ENCODE peak calls at places on chromosomes 13 and 19, in four cellular contexts. N is IMR-90, R is astrocyte, O is Karpas-422. W is an unnamed sample. For H3K4me1, the result is how much of the 10 kb centered on the place peaks cover.

GRCh38 chr19:8444677-8445487 is at the start of gene HNRNPM:
- DNase-seq in N (peak), O (peak), R (peak), W (peak)

GRCh38 chr19:45467456-45468158 is at the start of gene FOSB:
- DNase-seq in N (peak), O (peak), R (peak), W (peak)

GRCh38 chr13:74024856-74025255 is 109.3 kb downstream of the KLF12 start:
- DNase-seq in R (no peak), N (no peak), O (no peak), W (no peak)

GRCh38 chr13:59422646-59423045 is 741.1 kb downstream of the DIAPH3 start:
- DNase-seq in O (no peak), R (no peak), N (peak), W (peak)

GRCh38 chr19:54017266-54017665 is 25.8 kb downstream of the CACNG6 start:
- DNase-seq in N (peak), R (peak), O (no peak), W (no peak)

GRCh38 chr13:43305416-43305815 is 282.0 kb downstream of the DNAJC15 start:
- DNase-seq in O (no peak), N (peak), R (peak), W (no peak)

GRCh38 chr13:39379118-39379517 is 223.9 kb downstream of the LHFPL6 start:
- DNase-seq in N (no peak), O (no peak), R (no peak), W (no peak)

GRCh38 chr13:80359459-80360297 is 18.8 kb upstream of the SPRY2 start:
- DNase-seq in R (peak), N (no peak), O (no peak), W (peak)

DNA sequence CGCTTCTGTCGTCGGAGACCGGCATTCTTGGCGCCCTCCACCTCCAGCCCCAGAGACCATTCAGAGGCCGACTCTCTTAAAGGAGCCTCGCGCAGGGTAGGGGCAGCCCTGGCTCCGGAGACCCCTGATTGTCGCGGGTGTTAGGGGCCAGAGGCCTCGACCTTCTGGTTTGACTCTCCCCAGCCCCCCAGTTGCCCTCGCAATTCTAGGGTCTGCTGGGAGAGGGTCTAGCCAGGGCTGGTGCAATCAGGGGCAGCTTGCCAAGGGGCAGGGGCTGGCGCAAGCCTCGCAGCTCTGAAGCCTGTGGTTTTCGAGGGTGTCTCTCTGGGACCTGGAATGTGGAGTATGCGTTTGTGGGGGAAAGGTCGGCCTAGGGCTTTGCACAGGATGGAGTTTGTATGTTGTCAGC is 1.6 kb upstream of the SLC7A10 start:
- DNase-seq in R (peak), N (peak), O (no peak), W (peak)
- H3K9ac ChIP-seq in R (no peak), N (no peak), O (no peak), W (no peak)

GRCh38 chr19:39090881-39091280 is 6.7 kb downstream of the ACP7 start:
- DNase-seq in R (no peak), O (no peak), N (no peak), W (no peak)

GRCh38 chr19:39086401-39086800 is 2.2 kb downstream of the ACP7 start:
- DNase-seq in R (no peak), O (no peak), N (no peak), W (no peak)

GRCh38 chr19:39085392-39085791 is 1.2 kb downstream of the ACP7 start:
- DNase-seq in N (no peak), O (no peak), R (no peak), W (no peak)

GRCh38 chr19:39084732-39085080 is 538 bp downstream of the ACP7 start:
- DNase-seq in N (no peak), R (no peak), O (no peak), W (no peak)

GRCh38 chr19:39087907-39088686 is 3.9 kb downstream of the ACP7 start:
- DNase-seq in R (no peak), N (no peak), O (no peak), W (no peak)
- H3K4me1 ChIP-seq in R (under half), N (under half), O (under half), W (under half)

DNA sequence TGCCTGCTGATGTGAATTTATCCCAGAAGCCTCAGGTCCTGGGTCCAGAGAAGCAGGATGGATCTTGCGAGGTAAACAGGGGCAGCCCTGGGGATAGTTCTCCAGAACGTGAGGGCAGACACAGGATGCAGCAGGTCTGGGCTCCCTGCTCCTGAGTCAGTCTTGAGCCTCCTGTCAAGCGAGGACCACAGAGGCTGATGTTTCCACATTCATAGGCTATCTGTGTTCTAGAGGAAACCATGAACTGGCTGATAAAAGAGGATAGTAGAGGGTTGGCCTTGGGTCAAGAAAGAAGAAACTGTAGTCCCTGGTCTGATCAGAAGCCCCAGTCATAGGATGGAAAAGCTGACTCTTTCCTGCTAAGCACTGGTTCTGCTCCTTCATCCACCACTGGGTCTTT is 2.2 kb downstream of the ZNF175 start:
- DNase-seq in O (no peak), N (peak), R (no peak), W (no peak)
- H3K9ac ChIP-seq in O (no peak), N (no peak), R (peak), W (no peak)

GRCh38 chr19:19428746-19429145 is 23.3 kb downstream of the GATAD2A start:
- DNase-seq in O (no peak), N (no peak), R (no peak), W (no peak)
- H3K4me1 ChIP-seq in O (under half), N (under half), R (under half), W (under half)

W was measured in endodermal cell.